ENCODE peak calls at places on chromosomes 6 and 20, in nine cellular contexts. J is T-helper 2 cell; C is substantia nigra; R is breast epithelium; W is astrocyte of the spinal cord; Z is AG20443; F is stimulated activated CD8-positive, alpha-beta memory T cell treated with anti-CD3 and anti-CD28 coated beads, Interleukin-15, amount 100 ng/mL, for 24 hours; O is CD4-positive, alpha-beta T cell; V is lower lobe of right lung. H is an unnamed sample.

GRCh38 chr6:33279971-33280511 is 3.1 kb downstream of the B3GALT4 start:
- DNase-seq in J (no peak), C (no peak), R (no peak), W (peak), Z (peak), F (no peak), O (no peak), V (no peak), H (peak)

GRCh38 chr6:160510199-160510598 is 153.9 kb downstream of the LPA start:
- DNase-seq in J (no peak), C (no peak), R (no peak), W (peak), Z (no peak), F (no peak), O (no peak), V (no peak), H (peak)

GRCh38 chr20:6034134-6034969 is 19.5 kb downstream of the LRRN4 start:
- DNase-seq in J (no peak), C (no peak), R (no peak), W (no peak), Z (no peak), F (no peak), O (no peak), V (no peak), H (no peak)

GRCh38 chr20:48841861-48842529 is 14.2 kb upstream of the PREX1 start:
- DNase-seq in J (no peak), C (no peak), R (no peak), W (peak), Z (peak), F (no peak), O (no peak), V (no peak), H (peak)

GRCh38 chr6:122576888-122577287 is 33.3 kb upstream of the PKIB start:
- DNase-seq in J (no peak), C (no peak), R (no peak), W (no peak), Z (no peak), F (no peak), O (no peak), V (no peak), H (no peak)

GRCh38 chr20:58927490-58928061 is 53.5 kb upstream of the NELFCD start:
- DNase-seq in J (no peak), C (no peak), R (no peak), W (no peak), Z (no peak), F (no peak), O (no peak), V (no peak), H (no peak)

GRCh38 chr20:62628691-62629090 is 13.6 kb upstream of the SLCO4A1 start:
- DNase-seq in J (no peak), C (no peak), R (peak), W (no peak), Z (no peak), F (no peak), O (no peak), V (no peak), H (peak)

GRCh38 chr6:144219056-144219685 is 66.0 kb upstream of the UTRN start:
- DNase-seq in J (no peak), C (no peak), R (no peak), W (peak), Z (peak), F (no peak), O (no peak), V (no peak), H (peak)

GRCh38 chr6:24568687-24569086 is 73.9 kb downstream of the ALDH5A1 start:
- DNase-seq in J (no peak), C (no peak), R (no peak), W (no peak), Z (no peak), F (no peak), O (no peak), V (no peak), H (no peak)